ENCODE peak calls at places on chromosomes 2 and 18, in four cellular contexts. One of them, this sample, is unnamed.

GRCh38 chr2:241702405-241703127 is 727 bp downstream of the ING5 start:
- DNase-seq in uterus: peak
- DNase-seq in cardiac muscle cell: peak
- DNase-seq in DMS153: peak
- DNase-seq in this sample: peak

GRCh38 chr18:67094123-67094522 is 422.4 kb downstream of the DSEL start:
- DNase-seq in uterus: no peak
- DNase-seq in cardiac muscle cell: no peak
- DNase-seq in DMS153: no peak
- DNase-seq in this sample: no peak

GRCh38 chr2:25373269-25373981 is 31.7 kb upstream of the DNMT3A start:
- DNase-seq in uterus: no peak
- DNase-seq in cardiac muscle cell: no peak
- DNase-seq in DMS153: peak
- DNase-seq in this sample: no peak

GRCh38 chr2:37625781-37626548 is 45.5 kb downstream of the CDC42EP3 start:
- DNase-seq in uterus: peak
- DNase-seq in cardiac muscle cell: no peak
- DNase-seq in DMS153: peak
- DNase-seq in this sample: no peak

GRCh38 chr2:241241669-241242068 is 53.2 kb downstream of the ANO7 start:
- DNase-seq in uterus: no peak
- DNase-seq in cardiac muscle cell: no peak
- DNase-seq in DMS153: no peak
- DNase-seq in this sample: no peak

GRCh38 chr18:58661423-58661822 is 9.8 kb upstream of the MALT1 start:
- DNase-seq in uterus: no peak
- DNase-seq in cardiac muscle cell: peak
- DNase-seq in DMS153: no peak
- DNase-seq in this sample: no peak

GRCh38 chr18:13536578-13536977 is 189.8 kb downstream of the FAM210A start:
- DNase-seq in uterus: no peak
- DNase-seq in cardiac muscle cell: no peak
- DNase-seq in DMS153: no peak
- DNase-seq in this sample: no peak

GRCh38 chr2:235268535-235268934 is 225.3 kb upstream of the AGAP1 start:
- DNase-seq in uterus: no peak
- DNase-seq in cardiac muscle cell: peak
- DNase-seq in DMS153: no peak
- DNase-seq in this sample: no peak

GRCh38 chr2:216315817-216316603 is 56.3 kb downstream of the MARCHF4 start:
- DNase-seq in uterus: no peak
- DNase-seq in cardiac muscle cell: peak
- DNase-seq in DMS153: no peak
- DNase-seq in this sample: no peak

GRCh38 chr18:32754508-32755263 is 18.1 kb downstream of the KLHL14 start:
- DNase-seq in uterus: no peak
- DNase-seq in cardiac muscle cell: no peak
- DNase-seq in DMS153: no peak
- DNase-seq in this sample: no peak

GRCh38 chr2:56184500-56184996 is 758 bp downstream of the CCDC85A start:
- DNase-seq in uterus: no peak
- DNase-seq in cardiac muscle cell: peak
- DNase-seq in DMS153: peak
- DNase-seq in this sample: no peak

GRCh38 chr18:23998811-23999210 is 15.7 kb upstream of the TTC39C start:
- DNase-seq in uterus: no peak
- DNase-seq in cardiac muscle cell: no peak
- DNase-seq in DMS153: peak
- DNase-seq in this sample: no peak

GRCh38 chr2:150924862-150925261 is 336.8 kb downstream of the RBM43 start:
- DNase-seq in uterus: no peak
- DNase-seq in cardiac muscle cell: no peak
- DNase-seq in DMS153: no peak
- DNase-seq in this sample: no peak

GRCh38 chr2:108323619-108324018 is 34.9 kb downstream of the SULT1C2 start:
- DNase-seq in uterus: no peak
- DNase-seq in cardiac muscle cell: no peak
- DNase-seq in DMS153: no peak
- DNase-seq in this sample: no peak

GRCh38 chr2:102678442-102678841 is 59.1 kb downstream of the SLC9A2 start:
- DNase-seq in uterus: no peak
- DNase-seq in cardiac muscle cell: no peak
- DNase-seq in DMS153: no peak
- DNase-seq in this sample: no peak

GRCh38 chr2:193584522-193584938 is 1389.8 kb upstream of the TMEFF2 start:
- DNase-seq in uterus: no peak
- DNase-seq in cardiac muscle cell: peak
- DNase-seq in DMS153: no peak
- DNase-seq in this sample: peak

GRCh38 chr18:79497638-79498081 is 101.9 kb downstream of the NFATC1 start:
- DNase-seq in uterus: no peak
- DNase-seq in cardiac muscle cell: peak
- DNase-seq in DMS153: no peak
- DNase-seq in this sample: no peak

GRCh38 chr2:72139871-72140620 is 7.6 kb downstream of the CYP26B1 start:
- DNase-seq in uterus: no peak
- DNase-seq in cardiac muscle cell: no peak
- DNase-seq in DMS153: no peak
- DNase-seq in this sample: no peak

GRCh38 chr2:169260246-169260645 is 102.1 kb downstream of the LRP2 start:
- DNase-seq in uterus: no peak
- DNase-seq in cardiac muscle cell: no peak
- DNase-seq in DMS153: no peak
- DNase-seq in this sample: peak

GRCh38 chr2:9158786-9159779 is 47.5 kb upstream of the ASAP2 start:
- DNase-seq in uterus: no peak
- DNase-seq in cardiac muscle cell: no peak
- DNase-seq in DMS153: no peak
- DNase-seq in this sample: no peak

GRCh38 chr2:216792222-216793001 is 67.5 kb downstream of the TNP1 start:
- DNase-seq in uterus: peak
- DNase-seq in cardiac muscle cell: peak
- DNase-seq in DMS153: peak
- DNase-seq in this sample: no peak

GRCh38 chr2:216029416-216030129 is 16.2 kb upstream of the MREG start:
- DNase-seq in uterus: no peak
- DNase-seq in cardiac muscle cell: no peak
- DNase-seq in DMS153: no peak
- DNase-seq in this sample: no peak

This sample was measured in erythroblast.